ENCODE peak calls at places on chromosomes 1 and 21, in five cellular contexts. One of them, this sample, is unnamed.

GRCh38 chr1:88035578-88035977 is 648.5 kb upstream of the PKN2 start:
- DNase-seq in CD14-positive monocyte: no peak
- DNase-seq in GM20000: no peak
- DNase-seq in WTC11: no peak
- DNase-seq in left ventricle myocardium inferior: no peak
- DNase-seq in this sample: no peak

GRCh38 chr1:172778461-172779455 is 119.9 kb downstream of the FASLG start:
- DNase-seq in CD14-positive monocyte: no peak
- DNase-seq in GM20000: peak; percentile 49
- DNase-seq in WTC11: no peak
- DNase-seq in left ventricle myocardium inferior: no peak
- DNase-seq in this sample: no peak

GRCh38 chr21:42819861-42820512 is 59.4 kb downstream of the WDR4 start:
- DNase-seq in CD14-positive monocyte: no peak
- DNase-seq in GM20000: no peak
- DNase-seq in WTC11: no peak
- DNase-seq in left ventricle myocardium inferior: no peak
- DNase-seq in this sample: no peak

GRCh38 chr21:44531606-44532128 is 8.3 kb downstream of the KRTAP10-1 start:
- DNase-seq in CD14-positive monocyte: no peak
- DNase-seq in GM20000: no peak
- DNase-seq in WTC11: peak; percentile 6
- DNase-seq in left ventricle myocardium inferior: peak; percentile 3
- DNase-seq in this sample: no peak

GRCh38 chr21:38945536-38946245 is 140.0 kb downstream of the ETS2 start:
- DNase-seq in CD14-positive monocyte: no peak
- DNase-seq in GM20000: no peak
- DNase-seq in WTC11: peak; percentile 63
- DNase-seq in left ventricle myocardium inferior: no peak
- DNase-seq in this sample: no peak

GRCh38 chr1:36561365-36561731 is 78.6 kb upstream of the CSF3R start:
- DNase-seq in CD14-positive monocyte: peak; percentile 21
- DNase-seq in GM20000: no peak
- DNase-seq in WTC11: no peak
- DNase-seq in left ventricle myocardium inferior: no peak
- DNase-seq in this sample: no peak

GRCh38 chr21:32562426-32562825 is 22.9 kb downstream of the TCP10L start:
- DNase-seq in CD14-positive monocyte: no peak
- DNase-seq in GM20000: no peak
- DNase-seq in WTC11: peak; percentile 39
- DNase-seq in left ventricle myocardium inferior: no peak
- DNase-seq in this sample: peak; percentile 82

GRCh38 chr1:2090216-2090890 is 40.1 kb downstream of the PRKCZ start:
- DNase-seq in CD14-positive monocyte: no peak
- DNase-seq in GM20000: no peak
- DNase-seq in WTC11: no peak
- DNase-seq in left ventricle myocardium inferior: no peak
- DNase-seq in this sample: no peak

GRCh38 chr1:59083946-59084865 is 212.7 kb upstream of the FGGY start:
- DNase-seq in CD14-positive monocyte: no peak
- DNase-seq in GM20000: no peak
- DNase-seq in WTC11: peak; percentile 33
- DNase-seq in left ventricle myocardium inferior: no peak
- DNase-seq in this sample: no peak

GRCh38 chr1:201404722-201405483 is 5.8 kb upstream of the LAD1 start:
- DNase-seq in CD14-positive monocyte: no peak
- DNase-seq in GM20000: no peak
- DNase-seq in WTC11: no peak
- DNase-seq in left ventricle myocardium inferior: no peak
- DNase-seq in this sample: no peak

GRCh38 chr1:244833734-244834595 is 1.5 kb upstream of the COX20 start:
- DNase-seq in CD14-positive monocyte: peak; percentile 54
- DNase-seq in GM20000: peak; percentile 41
- DNase-seq in WTC11: peak; percentile 53
- DNase-seq in left ventricle myocardium inferior: peak; percentile 48
- DNase-seq in this sample: no peak

GRCh38 chr1:50605186-50605875 is 182.1 kb upstream of the DMRTA2 start:
- DNase-seq in CD14-positive monocyte: no peak
- DNase-seq in GM20000: peak; percentile 18
- DNase-seq in WTC11: peak; percentile 22
- DNase-seq in left ventricle myocardium inferior: no peak
- DNase-seq in this sample: peak; percentile 3

GRCh38 chr1:183194527-183195145 is 8.6 kb downstream of the LAMC2 start:
- DNase-seq in CD14-positive monocyte: no peak
- DNase-seq in GM20000: peak; percentile 46
- DNase-seq in WTC11: no peak
- DNase-seq in left ventricle myocardium inferior: no peak
- DNase-seq in this sample: no peak

GRCh38 chr1:19081218-19081893 is 124.9 kb upstream of the IFFO2 start:
- DNase-seq in CD14-positive monocyte: peak; percentile 74
- DNase-seq in GM20000: no peak
- DNase-seq in WTC11: no peak
- DNase-seq in left ventricle myocardium inferior: no peak
- DNase-seq in this sample: no peak

GRCh38 chr1:74713849-74714248 is 19.0 kb downstream of the CRYZ start:
- DNase-seq in CD14-positive monocyte: no peak
- DNase-seq in GM20000: no peak
- DNase-seq in WTC11: no peak
- DNase-seq in left ventricle myocardium inferior: no peak
- DNase-seq in this sample: no peak

GRCh38 chr1:202189012-202189790 is 4.4 kb upstream of the LGR6 start:
- DNase-seq in CD14-positive monocyte: no peak
- DNase-seq in GM20000: peak; percentile 67
- DNase-seq in WTC11: peak; percentile 94
- DNase-seq in left ventricle myocardium inferior: peak; percentile 73
- DNase-seq in this sample: peak; percentile 11

GRCh38 chr1:246078888-246079252 is 428.2 kb downstream of the SMYD3 start:
- DNase-seq in CD14-positive monocyte: no peak
- DNase-seq in GM20000: no peak
- DNase-seq in WTC11: no peak
- DNase-seq in left ventricle myocardium inferior: no peak
- DNase-seq in this sample: no peak

GRCh38 chr1:198842686-198843085 is 203.8 kb downstream of the PTPRC start:
- DNase-seq in CD14-positive monocyte: no peak
- DNase-seq in GM20000: no peak
- DNase-seq in WTC11: no peak
- DNase-seq in left ventricle myocardium inferior: no peak
- DNase-seq in this sample: no peak

GRCh38 chr1:39788426-39788757 is 273 bp downstream of the BMP8B start:
- DNase-seq in CD14-positive monocyte: no peak
- DNase-seq in GM20000: no peak
- DNase-seq in WTC11: no peak
- DNase-seq in left ventricle myocardium inferior: no peak
- DNase-seq in this sample: no peak

GRCh38 chr21:45747802-45748445 is 104.4 kb downstream of the PCBP3 start:
- DNase-seq in CD14-positive monocyte: no peak
- DNase-seq in GM20000: no peak
- DNase-seq in WTC11: no peak
- DNase-seq in left ventricle myocardium inferior: no peak
- DNase-seq in this sample: peak; percentile 16

GRCh38 chr1:209945377-209945776 is 7.4 kb downstream of the SYT14 start:
- DNase-seq in CD14-positive monocyte: no peak
- DNase-seq in GM20000: no peak
- DNase-seq in WTC11: no peak
- DNase-seq in left ventricle myocardium inferior: no peak
- DNase-seq in this sample: no peak

GRCh38 chr1:161973924-161974845 is 49.5 kb downstream of the OLFML2B start:
- DNase-seq in CD14-positive monocyte: no peak
- DNase-seq in GM20000: no peak
- DNase-seq in WTC11: no peak
- DNase-seq in left ventricle myocardium inferior: peak; percentile 63
- DNase-seq in this sample: no peak

GRCh38 chr1:190373705-190374336 is 103.8 kb downstream of the BRINP3 start:
- DNase-seq in CD14-positive monocyte: no peak
- DNase-seq in GM20000: peak; percentile 11
- DNase-seq in WTC11: no peak
- DNase-seq in left ventricle myocardium inferior: no peak
- DNase-seq in this sample: no peak

GRCh38 chr1:180255538-180256352 is 25.7 kb downstream of the LHX4 start:
- DNase-seq in CD14-positive monocyte: no peak
- DNase-seq in GM20000: no peak
- DNase-seq in WTC11: no peak
- DNase-seq in left ventricle myocardium inferior: no peak
- DNase-seq in this sample: no peak

GRCh38 chr1:31523769-31524168 is 52.5 kb upstream of the TINAGL1 start:
- DNase-seq in CD14-positive monocyte: peak; percentile 100
- DNase-seq in GM20000: no peak
- DNase-seq in WTC11: no peak
- DNase-seq in left ventricle myocardium inferior: peak; percentile 23
- DNase-seq in this sample: no peak

GRCh38 chr1:200741808-200742207 is 3.1 kb downstream of the CAMSAP2 start:
- DNase-seq in CD14-positive monocyte: no peak
- DNase-seq in GM20000: peak; percentile 18
- DNase-seq in WTC11: no peak
- DNase-seq in left ventricle myocardium inferior: no peak
- DNase-seq in this sample: no peak

GRCh38 chr1:181324797-181325616 is 158.3 kb upstream of the CACNA1E start:
- DNase-seq in CD14-positive monocyte: no peak
- DNase-seq in GM20000: no peak
- DNase-seq in WTC11: no peak
- DNase-seq in left ventricle myocardium inferior: no peak
- DNase-seq in this sample: no peak

GRCh38 chr21:46006547-46007497 is 25.3 kb downstream of the COL6A1 start:
- DNase-seq in CD14-positive monocyte: peak; percentile 34
- DNase-seq in GM20000: no peak
- DNase-seq in WTC11: peak; percentile 11
- DNase-seq in left ventricle myocardium inferior: no peak
- DNase-seq in this sample: no peak

GRCh38 chr1:66599346-66599745 is 65.4 kb downstream of the SGIP1 start:
- DNase-seq in CD14-positive monocyte: no peak
- DNase-seq in GM20000: no peak
- DNase-seq in WTC11: no peak
- DNase-seq in left ventricle myocardium inferior: no peak
- DNase-seq in this sample: no peak

GRCh38 chr1:77605246-77606026 is 77.0 kb downstream of the ZZZ3 start:
- DNase-seq in CD14-positive monocyte: no peak
- DNase-seq in GM20000: no peak
- DNase-seq in WTC11: no peak
- DNase-seq in left ventricle myocardium inferior: peak; percentile 62
- DNase-seq in this sample: peak; percentile 10

GRCh38 chr1:180912801-180913616 is at the start of gene KIAA1614:
- DNase-seq in CD14-positive monocyte: no peak
- DNase-seq in GM20000: peak; percentile 72
- DNase-seq in WTC11: peak; percentile 58
- DNase-seq in left ventricle myocardium inferior: peak; percentile 54
- DNase-seq in this sample: no peak

GRCh38 chr1:24416666-24417391 is 1.2 kb downstream of the NIPAL3 start:
- DNase-seq in CD14-positive monocyte: no peak
- DNase-seq in GM20000: peak; percentile 53
- DNase-seq in WTC11: no peak
- DNase-seq in left ventricle myocardium inferior: no peak
- DNase-seq in this sample: peak; percentile 90

GRCh38 chr1:51170342-51170741 is 65.7 kb upstream of the RNF11 start:
- DNase-seq in CD14-positive monocyte: no peak
- DNase-seq in GM20000: no peak
- DNase-seq in WTC11: no peak
- DNase-seq in left ventricle myocardium inferior: no peak
- DNase-seq in this sample: no peak

GRCh38 chr1:112706505-112707216 is at the start of gene RHOC:
- DNase-seq in CD14-positive monocyte: no peak
- DNase-seq in GM20000: peak; percentile 95
- DNase-seq in WTC11: peak; percentile 62
- DNase-seq in left ventricle myocardium inferior: peak; percentile 80
- DNase-seq in this sample: peak; percentile 18

GRCh38 chr1:153750026-153750995 is 22.5 kb downstream of the INTS3 start:
- DNase-seq in CD14-positive monocyte: no peak
- DNase-seq in GM20000: no peak
- DNase-seq in WTC11: no peak
- DNase-seq in left ventricle myocardium inferior: no peak
- DNase-seq in this sample: no peak
- TF ChIP-seq CTCF in CD14-positive monocyte: no peak
- TF ChIP-seq CTCF in GM20000: no peak
- TF ChIP-seq CTCF in WTC11: no peak
- TF ChIP-seq CTCF in left ventricle myocardium inferior: no peak
- TF ChIP-seq CTCF in this sample: no peak

DNA sequence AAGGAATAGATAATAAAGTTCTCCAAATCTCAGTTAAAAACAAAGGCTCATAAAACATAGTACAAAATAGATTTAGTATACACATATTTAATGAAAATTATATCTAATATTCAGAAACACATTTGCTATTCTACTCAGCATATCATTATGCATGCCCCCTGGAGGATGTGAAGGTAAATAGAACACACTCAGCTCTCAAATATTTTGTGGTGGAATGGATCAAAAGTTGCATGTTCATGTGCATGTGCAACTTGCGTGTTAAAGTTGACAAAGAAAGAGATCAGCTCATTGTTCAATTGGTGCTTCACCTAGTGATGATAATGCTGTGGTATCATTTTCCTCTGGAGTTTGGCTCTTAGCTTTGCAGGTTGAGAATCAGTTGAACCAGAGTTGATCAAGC is 4.9 kb upstream of the ZNF644 start:
- DNase-seq in CD14-positive monocyte: no peak
- DNase-seq in GM20000: no peak
- DNase-seq in WTC11: no peak
- DNase-seq in left ventricle myocardium inferior: no peak
- DNase-seq in this sample: no peak
- TF ChIP-seq CTCF in CD14-positive monocyte: peak; percentile 21
- TF ChIP-seq CTCF in GM20000: no peak
- TF ChIP-seq CTCF in WTC11: no peak
- TF ChIP-seq CTCF in left ventricle myocardium inferior: peak; percentile 37
- TF ChIP-seq CTCF in this sample: peak; percentile 25

GRCh38 chr1:156379420-156380165 is 10.6 kb downstream of the RHBG start:
- DNase-seq in CD14-positive monocyte: no peak
- DNase-seq in GM20000: no peak
- DNase-seq in WTC11: no peak
- DNase-seq in left ventricle myocardium inferior: no peak
- DNase-seq in this sample: no peak
- TF ChIP-seq CTCF in CD14-positive monocyte: no peak
- TF ChIP-seq CTCF in GM20000: no peak
- TF ChIP-seq CTCF in WTC11: no peak
- TF ChIP-seq CTCF in left ventricle myocardium inferior: no peak
- TF ChIP-seq CTCF in this sample: no peak

DNA sequence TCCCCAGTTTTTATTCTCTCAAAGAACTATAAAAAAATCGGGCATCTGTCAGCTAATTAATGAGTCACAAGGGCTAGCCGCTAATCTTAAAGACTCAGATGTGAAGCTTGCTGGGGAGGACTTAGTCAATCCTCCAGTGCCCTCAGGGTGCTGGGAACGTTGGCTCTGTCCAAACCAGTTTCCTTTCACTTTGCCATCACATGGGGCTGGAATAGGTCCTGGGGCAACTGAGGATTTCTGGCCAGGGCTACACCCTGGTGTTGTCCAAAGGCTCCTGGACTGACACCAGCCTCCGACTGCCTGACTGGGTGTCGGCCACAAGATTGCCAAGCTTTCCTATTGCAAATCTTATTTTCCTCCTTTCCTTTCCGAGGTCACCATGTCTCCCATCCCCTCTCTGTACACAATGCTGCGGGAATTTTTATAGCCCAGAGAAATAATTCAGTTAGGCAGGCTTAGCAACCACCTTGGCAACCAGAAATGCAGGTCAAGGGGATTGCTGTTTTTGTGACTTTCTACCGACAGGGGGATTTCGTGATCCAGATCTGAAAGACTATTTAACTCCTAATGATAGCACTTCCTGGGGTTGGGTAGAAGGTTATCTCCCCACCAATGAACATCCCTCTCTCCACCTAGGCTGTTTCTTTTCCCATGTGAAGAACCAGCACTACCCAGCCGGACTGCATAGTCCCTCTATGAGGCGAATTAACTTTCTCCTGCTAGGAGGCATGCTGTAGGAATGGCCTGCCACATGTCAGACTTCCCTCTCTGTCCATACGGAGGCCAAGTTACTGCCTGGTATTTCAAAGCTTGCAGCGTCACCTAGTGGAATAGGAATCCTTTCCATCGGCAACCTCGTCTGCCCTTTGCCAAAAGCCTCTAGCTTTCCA is 29.9 kb upstream of the CTBS start:
- DNase-seq in CD14-positive monocyte: no peak
- DNase-seq in GM20000: no peak
- DNase-seq in WTC11: peak; percentile 47
- DNase-seq in left ventricle myocardium inferior: peak; percentile 23
- DNase-seq in this sample: no peak
- TF ChIP-seq CTCF in CD14-positive monocyte: no peak
- TF ChIP-seq CTCF in GM20000: no peak
- TF ChIP-seq CTCF in WTC11: peak; percentile 58
- TF ChIP-seq CTCF in left ventricle myocardium inferior: peak; percentile 67
- TF ChIP-seq CTCF in this sample: peak; percentile 48

This sample was measured in AG09319.